ENCODE peak calls at places on chromosomes 4 and X, in four cellular contexts. T is K562, W is GM12878, J is HepG2. O is an unnamed sample.

GRCh38 chr4:78518551-78518950 is 33.0 kb upstream of the ANXA3 start:
- DNase-seq in T (no peak), W (no peak), J (no peak), O (no peak)

GRCh38 chr4:31246856-31247255 is 526.7 kb downstream of the PCDH7 start:
- DNase-seq in T (no peak), W (no peak), J (no peak), O (no peak)

GRCh38 chr4:141350122-141350904 is 129.6 kb downstream of the ZNF330 start:
- DNase-seq in T (no peak), W (no peak), J (no peak), O (no peak)

GRCh38 chrX:19535481-19535880 is 20.2 kb upstream of the MAP3K15 start:
- DNase-seq in T (no peak), W (no peak), J (peak), O (peak)

GRCh38 chr4:2266181-2266580 is 4.3 kb upstream of the MXD4 start:
- DNase-seq in T (no peak), W (no peak), J (no peak), O (no peak)

GRCh38 chrX:30027636-30028035 is 187.7 kb upstream of the MAGEB2 start:
- DNase-seq in T (no peak), W (no peak), J (no peak), O (peak)

GRCh38 chrX:49106930-49107329 is 16.6 kb downstream of the GPKOW start:
- DNase-seq in T (no peak), W (no peak), J (peak), O (peak)

GRCh38 chr4:1794809-1795303 is 1.8 kb downstream of the FGFR3 start:
- DNase-seq in T (no peak), W (no peak), J (no peak), O (no peak)

GRCh38 chr4:52904421-52904820 is 42.3 kb downstream of the RASL11B start:
- DNase-seq in T (no peak), W (no peak), J (no peak), O (no peak)

GRCh38 chr4:95000076-95000648 is 242.4 kb downstream of the BMPR1B start:
- DNase-seq in T (no peak), W (no peak), J (no peak), O (no peak)

GRCh38 chr4:15656038-15656470 is 897 bp upstream of the FBXL5 start:
- DNase-seq in T (no peak), W (no peak), J (no peak), O (peak)

GRCh38 chr4:154722262-154722661 is 21.5 kb upstream of the LRAT start:
- DNase-seq in T (no peak), W (no peak), J (no peak), O (no peak)

GRCh38 chr4:40306991-40307390 is 28.1 kb upstream of the CHRNA9 start:
- DNase-seq in T (no peak), W (no peak), J (no peak), O (no peak)

GRCh38 chr4:168555437-168555836 is 58.6 kb downstream of the PALLD start:
- DNase-seq in T (no peak), W (no peak), J (no peak), O (no peak)

GRCh38 chr4:70703695-70704332 is 15.5 kb downstream of the UTP3 start:
- DNase-seq in T (no peak), W (no peak), J (no peak), O (peak)

GRCh38 chrX:154116514-154116913 is 19.0 kb upstream of the MECP2 start:
- DNase-seq in T (no peak), W (no peak), J (no peak), O (no peak)

GRCh38 chrX:43508694-43509093 is 147.4 kb upstream of the MAOA start:
- DNase-seq in T (no peak), W (no peak), J (no peak), O (no peak)

GRCh38 chr4:107453987-107454386 is 266.0 kb downstream of the PAPSS1 start:
- DNase-seq in T (no peak), W (no peak), J (no peak), O (no peak)

GRCh38 chr4:114997596-114997995 is 115.8 kb downstream of the NDST4 start:
- DNase-seq in T (no peak), W (no peak), J (no peak), O (no peak)

GRCh38 chrX:152177052-152177451 is 38.7 kb upstream of the MAGEA10 start:
- DNase-seq in T (peak), W (no peak), J (no peak), O (no peak)

GRCh38 chrX:119181491-119181890 is 53.9 kb upstream of the KIAA1210 start:
- DNase-seq in T (no peak), W (no peak), J (peak), O (peak)

GRCh38 chr4:173528378-173529321 is 1.4 kb downstream of the HAND2 start:
- DNase-seq in T (peak), W (no peak), J (no peak), O (peak)

GRCh38 chrX:101357166-101357795 is 8.7 kb upstream of the TIMM8A start:
- DNase-seq in T (peak), W (no peak), J (no peak), O (peak)

GRCh38 chr4:105859233-105859632 is 36.0 kb upstream of the NPNT start:
- DNase-seq in T (no peak), W (peak), J (peak), O (no peak)

GRCh38 chrX:30533261-30533660 is 44.3 kb downstream of the TASL start:
- DNase-seq in T (no peak), W (no peak), J (no peak), O (no peak)

GRCh38 chr4:80386281-80386886 is 50.9 kb downstream of the CFAP299 start:
- DNase-seq in T (no peak), W (no peak), J (no peak), O (no peak)

GRCh38 chr4:107888237-107888636 is 43.1 kb upstream of the CYP2U1 start:
- DNase-seq in T (no peak), W (no peak), J (no peak), O (peak)

GRCh38 chrX:103124284-103124683 is 31.3 kb upstream of the NXF3 start:
- DNase-seq in T (peak), W (no peak), J (no peak), O (no peak)

GRCh38 chrX:68865300-68865699 is 36.5 kb downstream of the EFNB1 start:
- DNase-seq in T (no peak), W (no peak), J (no peak), O (no peak)

GRCh38 chr4:14218641-14219040 is 591.1 kb upstream of the BOD1L1 start:
- DNase-seq in T (no peak), W (no peak), J (no peak), O (no peak)

GRCh38 chr4:41881931-41882621 is 53.2 kb upstream of the TMEM33 start:
- DNase-seq in T (no peak), W (no peak), J (no peak), O (peak)

GRCh38 chr4:41880840-41881831 is 54.1 kb upstream of the TMEM33 start:
- DNase-seq in T (no peak), W (no peak), J (no peak), O (peak)

GRCh38 chr4:41883988-41884737 is 51.1 kb upstream of the TMEM33 start:
- DNase-seq in T (no peak), W (no peak), J (peak), O (no peak)

GRCh38 chr4:41880022-41880837 is 55.0 kb upstream of the TMEM33 start:
- DNase-seq in T (no peak), W (no peak), J (no peak), O (peak)

GRCh38 chr4:41882622-41883347 is 52.4 kb upstream of the TMEM33 start:
- DNase-seq in T (peak), W (no peak), J (no peak), O (peak)
- TF ChIP-seq EZH2 in T (no peak), W (peak), J (no peak), O (peak)

DNA sequence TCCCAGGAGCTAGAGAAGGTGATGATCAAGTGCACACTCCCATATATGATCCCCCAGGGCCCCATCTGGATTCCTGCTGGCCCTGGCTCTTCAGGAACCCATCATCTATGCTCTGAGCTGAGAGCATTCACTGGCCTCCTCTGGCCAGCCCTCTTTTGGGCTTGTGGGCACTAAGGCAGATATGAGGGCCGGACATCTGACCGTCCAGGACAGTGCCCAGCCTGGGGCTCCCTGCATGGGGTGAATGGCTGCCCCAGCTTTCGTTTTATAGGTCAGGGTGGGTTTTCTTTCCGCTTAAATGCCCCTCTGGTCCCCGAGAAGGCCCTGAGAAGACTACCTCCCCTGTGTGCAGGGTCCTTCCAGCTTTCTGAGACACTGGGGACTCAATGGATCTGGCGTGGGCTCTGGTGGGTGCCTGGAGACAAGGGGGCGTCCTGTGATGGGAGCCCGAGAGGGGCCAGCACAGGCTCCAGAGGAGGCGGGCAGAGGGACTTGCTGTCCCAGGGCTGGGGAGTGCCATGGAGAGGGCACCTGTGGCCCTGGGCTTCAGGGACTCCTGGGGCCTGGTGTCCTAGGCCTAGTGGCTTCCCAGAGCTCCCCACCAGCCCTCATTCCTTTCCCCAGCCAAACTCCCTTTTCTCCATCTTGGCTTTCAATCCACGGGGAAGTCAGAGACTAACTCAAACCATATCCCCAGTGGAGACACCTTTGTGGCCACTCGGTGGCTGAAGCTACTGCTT is 39.5 kb upstream of the GRPEL1 start:
- DNase-seq in T (no peak), W (no peak), J (no peak), O (no peak)
- TF ChIP-seq JUNB in T (no peak), W (no peak), J (no peak), O (no peak)

GRCh38 chr4:8592366-8593267 is at the start of gene CPZ:
- DNase-seq in T (peak), W (no peak), J (peak), O (peak)
- TF ChIP-seq EZH2 in T (no peak), W (no peak), J (no peak), O (no peak)

GRCh38 chr4:60605651-60606354 is 594.3 kb upstream of the ADGRL3 start:
- DNase-seq in T (no peak), W (no peak), J (no peak), O (no peak)
- TF ChIP-seq JUNB in T (no peak), W (no peak), J (no peak), O (no peak)

O was measured in GM23338.